ENCODE peak calls at places on chromosome 6, in six cellular contexts. W is K562, M is HCT116, Z is H1, P is SK-N-SH, T is HepG2. I is an unnamed sample.

GRCh38 chr6:37965964-37966676 is 146.6 kb downstream of the ZFAND3 start:
- DNase-seq in W (no peak), M (no peak), Z (no peak), P (no peak), T (peak; percentile 15), I (no peak)

GRCh38 chr6:2042951-2043648 is 202.3 kb downstream of the GMDS start:
- DNase-seq in W (no peak), M (no peak), Z (no peak), P (no peak), T (no peak), I (no peak)

GRCh38 chr6:140462495-140463311 is 1088.3 kb upstream of the CITED2 start:
- DNase-seq in W (no peak), M (peak; percentile 35), Z (no peak), P (no peak), T (no peak), I (no peak)

GRCh38 chr6:45619994-45620471 is 242.3 kb upstream of the SUPT3H start:
- DNase-seq in W (no peak), M (no peak), Z (peak; percentile 27), P (no peak), T (no peak), I (no peak)

GRCh38 chr6:13141392-13141791 is 186.9 kb downstream of the TBC1D7 start:
- DNase-seq in W (no peak), M (no peak), Z (no peak), P (no peak), T (no peak), I (no peak)

GRCh38 chr6:149445095-149445466 is 39.7 kb downstream of the ZC3H12D start:
- DNase-seq in W (no peak), M (no peak), Z (no peak), P (no peak), T (no peak), I (no peak)

GRCh38 chr6:42165016-42165415 is 8.1 kb upstream of the GUCA1A start:
- DNase-seq in W (no peak), M (no peak), Z (no peak), P (no peak), T (no peak), I (no peak)

GRCh38 chr6:106473807-106474206 is 113.3 kb downstream of the CRYBG1 start:
- DNase-seq in W (no peak), M (no peak), Z (no peak), P (no peak), T (no peak), I (no peak)

GRCh38 chr6:93282521-93283031 is 136.8 kb downstream of the EPHA7 start:
- DNase-seq in W (no peak), M (no peak), Z (no peak), P (no peak), T (no peak), I (no peak)

GRCh38 chr6:10567256-10568041 is 46.3 kb downstream of the GCNT2 start:
- DNase-seq in W (no peak), M (no peak), Z (no peak), P (no peak), T (peak; percentile 88), I (no peak)

GRCh38 chr6:89140347-89141159 is 5.3 kb upstream of the PM20D2 start:
- DNase-seq in W (no peak), M (no peak), Z (no peak), P (no peak), T (peak; percentile 82), I (no peak)

GRCh38 chr6:89144358-89145041 is 1.4 kb upstream of the PM20D2 start:
- DNase-seq in W (no peak), M (no peak), Z (no peak), P (peak; percentile 45), T (no peak), I (no peak)

GRCh38 chr6:89134723-89135122 is 11.1 kb upstream of the PM20D2 start:
- DNase-seq in W (no peak), M (no peak), Z (no peak), P (no peak), T (no peak), I (no peak)

GRCh38 chr6:89138173-89138572 is 7.7 kb upstream of the PM20D2 start:
- DNase-seq in W (no peak), M (no peak), Z (no peak), P (no peak), T (no peak), I (no peak)

GRCh38 chr6:89139509-89140346 is 6.1 kb upstream of the PM20D2 start:
- DNase-seq in W (no peak), M (no peak), Z (no peak), P (no peak), T (no peak), I (no peak)
- H3K4me2 ChIP-seq in W (no peak overlapping the region), M (peak overlapping the region; percentile 22), Z (no peak overlapping the region), P (no peak overlapping the region), T (peak overlapping the region; percentile 66), I (no peak overlapping the region)

GRCh38 chr6:4355241-4355640 is 219.9 kb upstream of the ECI2 start:
- DNase-seq in W (peak; percentile 26), M (peak; percentile 13), Z (no peak), P (no peak), T (no peak), I (no peak)

GRCh38 chr6:4360920-4361319 is 225.5 kb upstream of the ECI2 start:
- DNase-seq in W (no peak), M (no peak), Z (no peak), P (no peak), T (no peak), I (no peak)

GRCh38 chr6:4359108-4359710 is 223.8 kb upstream of the ECI2 start:
- DNase-seq in W (no peak), M (no peak), Z (no peak), P (no peak), T (no peak), I (no peak)

GRCh38 chr6:4356899-4357659 is 221.7 kb upstream of the ECI2 start:
- DNase-seq in W (no peak), M (no peak), Z (no peak), P (no peak), T (no peak), I (no peak)

DNA sequence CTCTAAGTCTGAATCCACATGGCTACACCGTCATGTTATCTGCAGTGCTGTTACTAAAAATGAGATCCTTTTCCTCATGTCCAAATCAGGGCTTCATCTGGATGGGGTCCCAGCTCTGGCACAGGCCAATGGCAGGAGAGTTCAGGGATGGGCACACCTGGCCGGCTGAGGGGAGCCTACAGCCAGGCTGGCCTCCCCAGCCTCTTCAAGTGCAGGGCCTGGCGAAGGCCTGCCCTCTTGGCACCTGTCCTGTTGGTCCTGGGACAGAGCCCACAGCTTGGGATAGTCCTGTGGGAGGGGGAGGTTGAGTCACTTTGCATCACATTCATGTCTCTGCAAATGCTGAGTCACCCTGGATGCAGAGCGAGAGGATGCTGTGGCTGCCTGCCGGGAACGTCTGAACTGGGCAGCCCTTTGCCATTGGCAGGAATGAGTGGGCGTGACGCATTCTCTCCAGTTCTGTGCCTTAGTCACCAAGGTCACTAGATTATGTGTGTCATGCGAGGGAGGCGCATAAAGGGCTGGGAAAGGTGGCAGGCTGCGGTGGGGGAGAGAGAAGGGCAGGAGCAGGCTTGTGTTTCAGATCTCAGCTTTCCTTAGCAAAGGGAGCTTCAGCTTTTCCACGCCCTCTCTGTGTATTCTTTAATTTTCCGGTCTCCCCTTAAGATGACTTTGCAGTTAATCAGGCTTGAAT is 223.2 kb upstream of the ECI2 start:
- DNase-seq in W (peak; percentile 85), M (peak; percentile 98), Z (no peak), P (peak; percentile 25), T (peak; percentile 88), I (no peak)
- TF ChIP-seq POLR2AphosphoS5 in W (no peak), M (peak; percentile 59), Z (no peak), P (peak; percentile 47), T (no peak), I (no peak)

GRCh38 chr6:31143148-31143547 is 4.3 kb upstream of the PSORS1C2 start:
- DNase-seq in W (no peak), M (no peak), Z (no peak), P (no peak), T (no peak), I (no peak)

GRCh38 chr6:31140643-31141042 is 1.8 kb upstream of the PSORS1C2 start:
- DNase-seq in W (no peak), M (no peak), Z (no peak), P (no peak), T (no peak), I (no peak)

GRCh38 chr6:31138982-31139381 is at the start of gene PSORS1C2:
- DNase-seq in W (no peak), M (no peak), Z (no peak), P (no peak), T (no peak), I (no peak)

GRCh38 chr6:31142356-31142755 is 3.5 kb upstream of the PSORS1C2 start:
- DNase-seq in W (no peak), M (no peak), Z (no peak), P (no peak), T (no peak), I (no peak)

DNA sequence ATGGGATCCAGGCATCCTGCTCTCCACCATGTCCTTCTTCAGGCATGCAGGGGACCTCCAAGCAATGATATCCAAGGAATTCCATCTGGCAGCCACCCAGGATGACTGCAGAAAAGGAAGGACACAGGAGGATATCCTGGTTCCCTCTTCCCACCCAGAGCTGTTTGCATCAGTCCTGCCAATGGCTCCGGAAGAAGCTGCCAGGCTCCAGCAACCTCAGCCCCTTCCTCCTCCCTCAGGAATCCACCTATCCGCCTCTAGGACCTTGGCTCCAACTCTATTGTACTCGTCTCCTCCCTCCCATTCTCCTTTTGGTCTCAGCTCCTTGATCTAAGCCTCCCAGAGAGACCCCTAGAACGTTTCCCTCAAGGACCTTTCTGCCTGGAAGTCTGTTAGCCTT is 733 bp upstream of the PSORS1C2 start:
- DNase-seq in W (no peak), M (no peak), Z (no peak), P (no peak), T (no peak), I (no peak)
- TF ChIP-seq RAD21 in W (no peak), M (no peak), Z (no peak), P (no peak), T (no peak), I (no peak)

DNA sequence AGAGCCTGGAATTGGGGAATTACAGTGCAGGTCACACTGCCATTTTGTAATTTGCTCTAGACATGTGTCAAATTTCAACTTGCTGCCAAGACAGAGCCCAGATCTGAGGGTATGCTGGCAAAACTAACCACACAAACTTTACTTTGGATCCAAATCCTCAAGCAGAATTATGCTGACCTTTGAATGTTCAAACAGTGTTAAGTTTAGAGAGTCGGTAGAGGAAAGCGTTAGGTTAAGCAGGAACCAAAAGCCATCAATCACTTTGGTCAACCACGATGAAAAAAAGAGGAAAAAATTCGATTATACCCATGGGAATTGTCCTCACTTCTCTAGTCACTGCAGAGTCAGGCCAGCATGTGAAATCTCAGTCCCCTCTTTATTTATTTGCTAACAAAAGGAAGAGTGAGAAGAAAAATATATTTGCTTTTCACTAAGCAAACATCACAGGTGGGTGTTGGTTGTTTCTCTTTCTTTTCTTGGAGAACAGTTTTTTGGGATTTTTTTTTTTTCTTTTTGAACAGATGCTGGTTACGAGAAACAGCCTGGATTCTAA is 105.1 kb upstream of the ADGRF1 start:
- DNase-seq in W (no peak), M (no peak), Z (no peak), P (no peak), T (peak; percentile 50), I (no peak)
- H3K4me2 ChIP-seq in W (no peak overlapping the region), M (no peak overlapping the region), Z (no peak overlapping the region), P (no peak overlapping the region), T (peak overlapping the region; percentile 71), I (no peak overlapping the region)

I was measured in GM12878.